ENCODE peak calls at places on chromosomes 4 and X, in six cellular contexts. One of them, this sample, is unnamed.

GRCh38 chr4:55397521-55398321 is 2.0 kb downstream of the TMEM165 start:
- DNase-seq in body of pancreas: no peak
- DNase-seq in endothelial cell: no peak
- DNase-seq in MCF 10A: peak; percentile 80
- DNase-seq in astrocyte of the cerebellum: no peak
- DNase-seq in right lobe of liver: no peak
- DNase-seq in this sample: peak; percentile 35

GRCh38 chr4:33696066-33696465 is 2548.2 kb downstream of the ARAP2 start:
- DNase-seq in body of pancreas: no peak
- DNase-seq in right lobe of liver: no peak
- DNase-seq in MCF 10A: peak; percentile 26
- DNase-seq in endothelial cell: no peak
- DNase-seq in astrocyte of the cerebellum: no peak
- DNase-seq in this sample: no peak

GRCh38 chrX:104372547-104372946 is 117.8 kb upstream of the ESX1 start:
- DNase-seq in endothelial cell: no peak
- DNase-seq in astrocyte of the cerebellum: no peak
- DNase-seq in right lobe of liver: no peak
- DNase-seq in MCF 10A: no peak
- DNase-seq in body of pancreas: no peak
- DNase-seq in this sample: no peak

GRCh38 chr4:25095756-25096552 is 64.3 kb downstream of the SEPSECS start:
- DNase-seq in astrocyte of the cerebellum: no peak
- DNase-seq in body of pancreas: no peak
- DNase-seq in right lobe of liver: no peak
- DNase-seq in endothelial cell: no peak
- DNase-seq in MCF 10A: no peak
- DNase-seq in this sample: no peak

GRCh38 chr4:151099226-151099975 is at the start of gene RPS3A:
- DNase-seq in right lobe of liver: peak; percentile 96
- DNase-seq in endothelial cell: peak; percentile 98
- DNase-seq in MCF 10A: peak; percentile 98
- DNase-seq in body of pancreas: peak; percentile 98
- DNase-seq in astrocyte of the cerebellum: peak; percentile 96
- DNase-seq in this sample: peak; percentile 82

GRCh38 chr4:88672987-88673386 is 24.6 kb downstream of the NAP1L5 start:
- DNase-seq in astrocyte of the cerebellum: no peak
- DNase-seq in endothelial cell: peak; percentile 44
- DNase-seq in right lobe of liver: no peak
- DNase-seq in MCF 10A: peak; percentile 33
- DNase-seq in body of pancreas: peak; percentile 31
- DNase-seq in this sample: no peak

GRCh38 chrX:14872355-14872754 is 514 bp downstream of the FANCB start:
- DNase-seq in right lobe of liver: no peak
- DNase-seq in endothelial cell: no peak
- DNase-seq in astrocyte of the cerebellum: no peak
- DNase-seq in MCF 10A: no peak
- DNase-seq in body of pancreas: no peak
- DNase-seq in this sample: no peak

GRCh38 chr4:152696764-152697250 is 17.0 kb upstream of the TMEM154 start:
- DNase-seq in astrocyte of the cerebellum: peak; percentile 92
- DNase-seq in MCF 10A: peak; percentile 70
- DNase-seq in endothelial cell: no peak
- DNase-seq in body of pancreas: no peak
- DNase-seq in right lobe of liver: no peak
- DNase-seq in this sample: no peak

GRCh38 chr4:74932832-74933561 is at the start of gene PARM1:
- DNase-seq in body of pancreas: peak; percentile 95
- DNase-seq in right lobe of liver: peak; percentile 85
- DNase-seq in astrocyte of the cerebellum: peak; percentile 42
- DNase-seq in MCF 10A: peak; percentile 73
- DNase-seq in endothelial cell: peak; percentile 91
- DNase-seq in this sample: peak; percentile 2

GRCh38 chrX:37746951-37747350 is 32.9 kb upstream of the CYBB start:
- DNase-seq in endothelial cell: no peak
- DNase-seq in body of pancreas: no peak
- DNase-seq in MCF 10A: no peak
- DNase-seq in astrocyte of the cerebellum: no peak
- DNase-seq in right lobe of liver: no peak
- DNase-seq in this sample: no peak
- TF ChIP-seq CTCF in endothelial cell: no peak
- TF ChIP-seq CTCF in body of pancreas: no peak
- TF ChIP-seq CTCF in MCF 10A: no peak
- TF ChIP-seq CTCF in astrocyte of the cerebellum: no peak
- TF ChIP-seq CTCF in right lobe of liver: no peak
- TF ChIP-seq CTCF in this sample: no peak

DNA sequence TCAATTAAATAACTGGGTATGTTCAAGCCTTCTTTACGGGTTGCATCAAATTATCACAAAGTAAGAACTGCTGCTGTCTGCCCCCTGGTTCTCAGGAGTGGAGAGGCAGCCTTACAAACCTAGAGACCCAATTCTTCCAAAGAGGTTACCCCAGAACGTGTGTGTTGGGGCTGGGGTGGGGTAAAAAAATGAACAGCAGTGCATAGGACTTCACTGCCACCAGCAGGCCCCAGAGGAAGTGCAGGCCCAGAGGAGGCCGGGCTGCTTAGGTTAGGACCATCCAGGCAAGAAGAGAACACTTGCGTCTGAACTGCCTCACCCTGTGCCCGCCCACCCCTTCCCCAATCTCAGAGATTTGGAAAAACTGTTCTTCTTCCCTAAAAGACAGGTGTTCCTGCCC is 1.5 kb upstream of the NWD2 start:
- DNase-seq in astrocyte of the cerebellum: no peak
- DNase-seq in right lobe of liver: no peak
- DNase-seq in endothelial cell: peak; percentile 12
- DNase-seq in body of pancreas: no peak
- DNase-seq in MCF 10A: no peak
- DNase-seq in this sample: no peak
- TF ChIP-seq CTCF in astrocyte of the cerebellum: no peak
- TF ChIP-seq CTCF in right lobe of liver: no peak
- TF ChIP-seq CTCF in endothelial cell: no peak
- TF ChIP-seq CTCF in body of pancreas: no peak
- TF ChIP-seq CTCF in MCF 10A: peak; percentile 16
- TF ChIP-seq CTCF in this sample: no peak

GRCh38 chr4:117134386-117134785 is 49.0 kb upstream of the TRAM1L1 start:
- DNase-seq in right lobe of liver: no peak
- DNase-seq in MCF 10A: peak; percentile 71
- DNase-seq in body of pancreas: no peak
- DNase-seq in endothelial cell: no peak
- DNase-seq in astrocyte of the cerebellum: peak; percentile 92
- DNase-seq in this sample: no peak
- TF ChIP-seq CTCF in right lobe of liver: peak; percentile 32
- TF ChIP-seq CTCF in MCF 10A: peak; percentile 53
- TF ChIP-seq CTCF in body of pancreas: peak; percentile 30
- TF ChIP-seq CTCF in endothelial cell: peak; percentile 63
- TF ChIP-seq CTCF in astrocyte of the cerebellum: peak; percentile 68
- TF ChIP-seq CTCF in this sample: peak; percentile 30

GRCh38 chrX:97328853-97329252 is 445.1 kb downstream of the RPA4 start:
- DNase-seq in MCF 10A: no peak
- DNase-seq in endothelial cell: no peak
- DNase-seq in right lobe of liver: no peak
- DNase-seq in astrocyte of the cerebellum: no peak
- DNase-seq in body of pancreas: no peak
- DNase-seq in this sample: no peak
- TF ChIP-seq CTCF in MCF 10A: no peak
- TF ChIP-seq CTCF in endothelial cell: no peak
- TF ChIP-seq CTCF in right lobe of liver: no peak
- TF ChIP-seq CTCF in astrocyte of the cerebellum: no peak
- TF ChIP-seq CTCF in body of pancreas: no peak
- TF ChIP-seq CTCF in this sample: no peak

DNA sequence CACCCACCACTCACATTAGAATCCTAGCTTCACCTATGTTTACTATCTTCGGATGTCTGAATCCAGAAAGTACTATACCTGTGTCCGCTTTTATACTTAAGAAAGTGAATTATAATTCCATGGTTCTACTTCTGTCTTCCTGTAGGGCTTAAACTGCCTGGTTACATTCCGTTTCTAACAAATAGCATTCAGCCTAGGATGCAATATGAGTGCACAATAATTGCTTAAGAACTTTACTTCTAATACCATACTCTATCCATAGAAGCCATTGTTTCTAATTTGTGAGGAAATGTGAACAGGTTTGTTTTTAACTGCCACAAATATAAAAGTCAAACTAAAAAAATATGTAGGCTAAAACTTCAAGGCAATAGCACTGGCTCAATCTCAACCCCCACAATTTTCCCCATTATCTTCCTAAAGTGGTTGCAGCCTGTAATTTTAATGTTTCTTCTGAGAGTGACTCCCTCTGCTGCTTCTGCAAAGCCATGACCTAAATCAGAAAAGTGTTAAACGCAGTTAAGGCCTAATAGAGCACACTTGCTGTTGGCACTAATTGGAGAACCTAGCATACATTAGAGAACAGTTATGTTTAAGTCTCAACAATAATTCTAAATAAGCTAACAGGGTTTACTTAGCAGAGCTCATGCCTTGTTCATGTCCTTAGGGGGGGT is 4.2 kb downstream of the UNC5C start:
- DNase-seq in right lobe of liver: no peak
- DNase-seq in endothelial cell: no peak
- DNase-seq in astrocyte of the cerebellum: no peak
- DNase-seq in body of pancreas: no peak
- DNase-seq in MCF 10A: no peak
- DNase-seq in this sample: no peak
- TF ChIP-seq CTCF in right lobe of liver: no peak
- TF ChIP-seq CTCF in endothelial cell: no peak
- TF ChIP-seq CTCF in astrocyte of the cerebellum: peak; percentile 47
- TF ChIP-seq CTCF in body of pancreas: no peak
- TF ChIP-seq CTCF in MCF 10A: no peak
- TF ChIP-seq CTCF in this sample: no peak

GRCh38 chr4:95550566-95550965 is 1.8 kb upstream of the UNC5C start:
- DNase-seq in astrocyte of the cerebellum: no peak
- DNase-seq in MCF 10A: no peak
- DNase-seq in endothelial cell: no peak
- DNase-seq in right lobe of liver: no peak
- DNase-seq in body of pancreas: no peak
- DNase-seq in this sample: no peak

GRCh38 chr4:95546866-95547707 is 1.7 kb downstream of the UNC5C start:
- DNase-seq in MCF 10A: no peak
- DNase-seq in right lobe of liver: no peak
- DNase-seq in endothelial cell: peak; percentile 10
- DNase-seq in astrocyte of the cerebellum: no peak
- DNase-seq in body of pancreas: no peak
- DNase-seq in this sample: no peak

GRCh38 chr4:95549246-95550138 is 719 bp upstream of the UNC5C start:
- DNase-seq in MCF 10A: peak; percentile 28
- DNase-seq in endothelial cell: peak; percentile 55
- DNase-seq in body of pancreas: peak; percentile 21
- DNase-seq in right lobe of liver: peak; percentile 61
- DNase-seq in astrocyte of the cerebellum: no peak
- DNase-seq in this sample: no peak

GRCh38 chr4:95547708-95548471 is 883 bp downstream of the UNC5C start:
- DNase-seq in body of pancreas: no peak
- DNase-seq in astrocyte of the cerebellum: no peak
- DNase-seq in endothelial cell: peak; percentile 28
- DNase-seq in MCF 10A: peak; percentile 18
- DNase-seq in right lobe of liver: peak; percentile 56
- DNase-seq in this sample: no peak

DNA sequence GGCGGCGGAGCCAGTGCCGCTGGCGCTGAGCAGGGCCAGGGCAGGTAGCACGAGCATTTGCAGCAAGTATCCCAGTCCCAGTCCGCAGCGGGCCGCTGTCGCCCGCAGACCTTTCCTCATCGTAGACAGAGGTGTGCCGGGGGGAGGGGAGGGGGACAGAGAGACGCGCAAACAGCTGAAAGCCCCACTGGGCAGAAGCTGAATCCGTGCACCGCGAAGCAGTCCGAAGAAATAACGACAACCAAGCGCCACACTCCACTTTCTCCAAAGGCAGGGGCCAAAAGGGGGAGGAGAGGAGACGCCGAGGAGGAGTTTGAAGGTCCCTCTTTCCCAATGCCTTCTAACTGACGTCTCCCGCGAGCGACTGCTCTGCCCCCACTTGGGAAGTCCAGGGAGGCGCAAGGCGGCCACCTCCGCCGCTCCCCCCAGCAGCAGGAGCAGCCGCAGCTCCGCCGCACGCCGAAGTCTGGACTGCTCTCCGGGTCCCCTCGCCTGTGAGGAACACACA is at the start of gene UNC5C:
- DNase-seq in MCF 10A: peak; percentile 55
- DNase-seq in astrocyte of the cerebellum: peak; percentile 33
- DNase-seq in endothelial cell: peak; percentile 48
- DNase-seq in right lobe of liver: peak; percentile 61
- DNase-seq in body of pancreas: peak; percentile 16
- DNase-seq in this sample: no peak
- TF ChIP-seq CTCF in MCF 10A: no peak
- TF ChIP-seq CTCF in astrocyte of the cerebellum: no peak
- TF ChIP-seq CTCF in endothelial cell: no peak
- TF ChIP-seq CTCF in right lobe of liver: no peak
- TF ChIP-seq CTCF in body of pancreas: no peak
- TF ChIP-seq CTCF in this sample: no peak

DNA sequence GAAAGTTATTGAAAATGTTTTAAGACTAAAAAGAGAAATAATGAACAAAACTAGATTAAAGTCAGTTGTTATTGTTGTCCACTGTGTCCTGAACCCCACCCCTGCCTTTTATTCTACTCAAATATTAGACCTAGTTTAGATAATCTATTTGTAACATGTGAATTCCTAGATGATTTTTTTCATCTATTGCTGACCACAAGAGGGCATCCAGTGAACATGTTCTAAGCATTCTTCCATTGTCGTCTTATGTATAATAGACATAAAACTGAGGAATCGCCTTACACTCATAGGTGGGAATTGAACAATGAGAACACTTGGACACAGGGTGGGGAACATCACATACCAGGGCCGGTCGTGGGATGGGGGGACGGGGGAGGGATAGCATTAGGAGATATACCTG is 36.4 kb upstream of the HPRT1 start:
- DNase-seq in right lobe of liver: no peak
- DNase-seq in MCF 10A: peak; percentile 40
- DNase-seq in astrocyte of the cerebellum: no peak
- DNase-seq in body of pancreas: no peak
- DNase-seq in endothelial cell: no peak
- DNase-seq in this sample: no peak
- TF ChIP-seq CTCF in right lobe of liver: peak; percentile 33
- TF ChIP-seq CTCF in MCF 10A: peak; percentile 25
- TF ChIP-seq CTCF in astrocyte of the cerebellum: peak; percentile 21
- TF ChIP-seq CTCF in body of pancreas: no peak
- TF ChIP-seq CTCF in endothelial cell: no peak
- TF ChIP-seq CTCF in this sample: peak; percentile 42

GRCh38 chr4:12041828-12042227 is 613.1 kb upstream of the HS3ST1 start:
- DNase-seq in body of pancreas: no peak
- DNase-seq in MCF 10A: peak; percentile 23
- DNase-seq in endothelial cell: no peak
- DNase-seq in astrocyte of the cerebellum: no peak
- DNase-seq in right lobe of liver: no peak
- DNase-seq in this sample: no peak
- TF ChIP-seq CTCF in body of pancreas: no peak
- TF ChIP-seq CTCF in MCF 10A: no peak
- TF ChIP-seq CTCF in endothelial cell: peak; percentile 50
- TF ChIP-seq CTCF in astrocyte of the cerebellum: no peak
- TF ChIP-seq CTCF in right lobe of liver: peak; percentile 11
- TF ChIP-seq CTCF in this sample: no peak

DNA sequence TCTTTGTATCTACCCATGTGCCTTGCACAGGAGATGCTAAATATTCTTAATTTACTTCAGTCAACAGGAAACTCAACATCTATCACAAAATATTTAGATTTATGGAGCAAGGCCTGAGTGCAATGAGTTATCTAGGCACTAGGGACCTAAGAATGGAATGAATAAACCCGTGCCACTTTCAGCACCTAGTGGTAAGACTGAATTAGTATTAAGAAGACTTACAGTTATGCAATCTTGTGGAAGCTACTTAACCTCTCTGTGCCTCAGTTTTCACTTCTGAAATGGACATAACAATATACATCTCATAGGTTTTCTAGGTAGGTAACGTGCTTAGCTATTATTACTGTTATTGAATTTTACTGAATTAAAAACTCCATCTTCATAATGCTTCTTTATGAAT is 144.6 kb upstream of the MAP3K15 start:
- DNase-seq in right lobe of liver: no peak
- DNase-seq in MCF 10A: peak; percentile 43
- DNase-seq in astrocyte of the cerebellum: no peak
- DNase-seq in endothelial cell: no peak
- DNase-seq in body of pancreas: no peak
- DNase-seq in this sample: no peak
- TF ChIP-seq CTCF in right lobe of liver: no peak
- TF ChIP-seq CTCF in MCF 10A: peak; percentile 9
- TF ChIP-seq CTCF in astrocyte of the cerebellum: no peak
- TF ChIP-seq CTCF in endothelial cell: no peak
- TF ChIP-seq CTCF in body of pancreas: no peak
- TF ChIP-seq CTCF in this sample: no peak

This sample was measured in BJ.